ENCODE peak calls at places on chromosome 10, in five cellular contexts. I is cardiac fibroblast; K is CD4-positive, alpha-beta memory T cell; Q is neural progenitor cell; P is psoas muscle. D is an unnamed sample.

GRCh38 chr10:62818426-62819011 is 2.4 kb upstream of the EGR2 start:
- DNase-seq in Q (peak; percentile 83), I (peak; percentile 9), P (peak; percentile 56), K (peak; percentile 37), D (peak; percentile 51)

GRCh38 chr10:99685232-99686041 is 26.1 kb downstream of the ENTPD7 start:
- DNase-seq in Q (no peak), P (no peak), I (no peak), K (no peak), D (peak; percentile 17)

GRCh38 chr10:117555017-117555416 is 12.5 kb downstream of the EMX2 start:
- DNase-seq in P (no peak), I (no peak), Q (no peak), K (no peak), D (no peak)

GRCh38 chr10:123868058-123868995 is 23.3 kb downstream of the CPXM2 start:
- DNase-seq in P (no peak), Q (no peak), K (no peak), I (no peak), D (no peak)

GRCh38 chr10:62264702-62265436 is 3.8 kb downstream of the RTKN2 start:
- DNase-seq in P (no peak), Q (peak; percentile 73), K (peak; percentile 15), I (peak; percentile 95), D (no peak)

GRCh38 chr10:120980316-120980975 is 129.3 kb downstream of the WDR11 start:
- DNase-seq in Q (peak; percentile 17), P (no peak), K (no peak), I (no peak), D (no peak)

GRCh38 chr10:132832186-132832983 is 46.4 kb upstream of the NKX6-2 start:
- DNase-seq in I (no peak), Q (no peak), K (no peak), P (no peak), D (no peak)

GRCh38 chr10:108852211-108852610 is 1071.1 kb downstream of the XPNPEP1 start:
- DNase-seq in P (no peak), K (no peak), Q (no peak), I (no peak), D (peak; percentile 36)

GRCh38 chr10:43043773-43044394 is 33.0 kb upstream of the RET start:
- DNase-seq in P (no peak), Q (no peak), I (no peak), K (no peak), D (no peak)

GRCh38 chr10:82969405-82969804 is 1094.4 kb downstream of the NRG3 start:
- DNase-seq in Q (no peak), P (no peak), I (peak; percentile 53), K (no peak), D (no peak)

GRCh38 chr10:79018591-79019011 is 50.2 kb upstream of the ZMIZ1 start:
- DNase-seq in K (no peak), Q (no peak), P (peak; percentile 72), I (no peak), D (no peak)

GRCh38 chr10:23343591-23344225 is 889 bp downstream of the C10orf67 start:
- DNase-seq in K (peak; percentile 24), Q (peak; percentile 89), I (no peak), P (peak; percentile 71), D (no peak)

GRCh38 chr10:26242752-26243151 is 26.2 kb downstream of the GAD2 start:
- DNase-seq in P (no peak), I (no peak), K (no peak), Q (peak; percentile 92), D (no peak)

GRCh38 chr10:99466632-99467031 is 36.2 kb upstream of the GOT1 start:
- DNase-seq in K (no peak), I (peak; percentile 29), P (no peak), Q (no peak), D (no peak)

GRCh38 chr10:93152136-93152535 is 78.4 kb downstream of the CYP26A1 start:
- DNase-seq in K (no peak), I (peak; percentile 60), Q (no peak), P (no peak), D (no peak)

GRCh38 chr10:95172851-95173250 is 21.2 kb upstream of the ACSM6 start:
- DNase-seq in P (no peak), K (no peak), Q (no peak), I (no peak), D (no peak)

GRCh38 chr10:123011987-123012386 is 3.2 kb downstream of the ACADSB start:
- DNase-seq in I (no peak), Q (no peak), P (no peak), K (no peak), D (no peak)

GRCh38 chr10:71927159-71927558 is 37.0 kb upstream of the CHST3 start:
- DNase-seq in K (no peak), I (no peak), Q (no peak), P (no peak), D (no peak)

GRCh38 chr10:112972606-112973005 is 22.6 kb downstream of the TCF7L2 start:
- DNase-seq in Q (no peak), K (no peak), I (no peak), P (no peak), D (no peak)

GRCh38 chr10:124253006-124253405 is 159.6 kb upstream of the CHST15 start:
- DNase-seq in Q (no peak), K (no peak), I (no peak), P (no peak), D (no peak)

GRCh38 chr10:13189946-13190345 is 28.6 kb downstream of the MCM10 start:
- DNase-seq in I (no peak), K (no peak), Q (no peak), P (no peak), D (no peak)

GRCh38 chr10:100791254-100792058 is 46.1 kb downstream of the PAX2 start:
- DNase-seq in K (no peak), P (no peak), Q (no peak), I (no peak), D (no peak)

GRCh38 chr10:132774905-132775863 is 10.8 kb downstream of the NKX6-2 start:
- DNase-seq in Q (no peak), I (no peak), P (no peak), K (no peak), D (no peak)

GRCh38 chr10:121580276-121581116 is 17.7 kb downstream of the FGFR2 start:
- DNase-seq in Q (peak; percentile 51), P (no peak), I (no peak), K (no peak), D (no peak)

GRCh38 chr10:79209831-79210230 is 137.4 kb upstream of the PPIF start:
- DNase-seq in K (no peak), Q (no peak), P (no peak), I (no peak), D (no peak)

GRCh38 chr10:103086799-103087198 is 106.3 kb downstream of the NT5C2 start:
- DNase-seq in I (no peak), P (no peak), Q (no peak), K (no peak), D (no peak)

GRCh38 chr10:90484518-90484917 is 373.3 kb downstream of the HTR7 start:
- DNase-seq in P (no peak), K (no peak), I (peak; percentile 81), Q (peak; percentile 13), D (no peak)

GRCh38 chr10:102413053-102413705 is 5.4 kb downstream of the PSD start:
- DNase-seq in I (peak; percentile 73), Q (peak; percentile 88), K (peak; percentile 37), P (no peak), D (no peak)

GRCh38 chr10:121608669-121609190 is 10.5 kb upstream of the FGFR2 start:
- DNase-seq in P (no peak), I (no peak), K (peak; percentile 6), Q (peak; percentile 81), D (peak; percentile 54)

GRCh38 chr10:49139000-49139865 is 5.4 kb upstream of the FAM170B start:
- DNase-seq in K (no peak), I (peak; percentile 66), P (no peak), Q (no peak), D (no peak)

GRCh38 chr10:94183666-94184264 is 179.0 kb downstream of the NOC3L start:
- DNase-seq in K (no peak), I (peak; percentile 97), Q (no peak), P (no peak), D (no peak)

GRCh38 chr10:117936136-117936535 is 110.6 kb downstream of the RAB11FIP2 start:
- DNase-seq in P (peak; percentile 65), I (peak; percentile 35), Q (no peak), K (no peak), D (no peak)

GRCh38 chr10:50512743-50513416 is 110.9 kb downstream of the SGMS1 start:
- DNase-seq in I (no peak), K (peak; percentile 53), Q (no peak), P (no peak), D (peak; percentile 47)

GRCh38 chr10:50513956-50514355 is 109.8 kb downstream of the SGMS1 start:
- DNase-seq in I (no peak), P (no peak), K (no peak), Q (no peak), D (no peak)

GRCh38 chr10:50511512-50512213 is 112.1 kb downstream of the SGMS1 start:
- DNase-seq in P (no peak), I (no peak), K (no peak), Q (no peak), D (peak; percentile 59)

GRCh38 chr10:50510517-50511473 is 113.0 kb downstream of the SGMS1 start:
- DNase-seq in P (no peak), K (no peak), Q (no peak), I (no peak), D (no peak)

GRCh38 chr10:50512214-50512595 is 111.6 kb downstream of the SGMS1 start:
- DNase-seq in P (no peak), K (no peak), I (no peak), Q (no peak), D (no peak)
- H3K4me3 ChIP-seq in P (no peak overlapping the region), K (no peak overlapping the region), I (no peak overlapping the region), Q (no peak overlapping the region), D (no peak overlapping the region)

DNA sequence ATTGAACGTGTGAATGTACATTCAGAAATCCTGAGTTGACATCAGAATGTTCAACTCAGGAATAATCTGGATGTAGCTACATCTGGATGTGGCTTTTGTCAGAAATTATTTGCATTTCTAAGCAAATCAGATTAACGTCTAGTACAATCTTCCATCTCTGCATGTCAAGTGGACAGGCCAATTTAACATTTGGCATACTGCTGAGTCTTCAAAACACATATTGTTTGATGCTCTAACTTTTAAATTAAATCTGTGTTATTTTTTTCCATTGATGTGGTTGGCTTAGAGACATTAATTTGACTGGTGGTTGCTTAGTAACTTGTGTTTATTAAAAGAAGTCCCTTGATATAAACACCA is 3.4 kb downstream of the STAMBPL1 start:
- DNase-seq in Q (no peak), I (no peak), K (peak; percentile 38), P (no peak), D (no peak)
- H3K4me3 ChIP-seq in Q (no peak overlapping the region), I (no peak overlapping the region), K (no peak overlapping the region), P (no peak overlapping the region), D (peak overlapping the region; percentile 75)

GRCh38 chr10:28807760-28808613 is 130.7 kb downstream of the BAMBI start:
- DNase-seq in Q (no peak), I (peak; percentile 9), K (no peak), P (no peak), D (no peak)

GRCh38 chr10:28808693-28809092 is 131.4 kb downstream of the BAMBI start:
- DNase-seq in P (no peak), Q (no peak), K (no peak), I (no peak), D (no peak)

GRCh38 chr10:28811639-28812349 is 134.5 kb downstream of the BAMBI start:
- DNase-seq in K (no peak), I (no peak), P (no peak), Q (no peak), D (no peak)

GRCh38 chr10:28812384-28813372 is 135.4 kb downstream of the BAMBI start:
- DNase-seq in K (no peak), I (no peak), Q (no peak), P (no peak), D (no peak)

GRCh38 chr10:28810062-28810870 is 132.9 kb downstream of the BAMBI start:
- DNase-seq in Q (peak; percentile 13), K (no peak), P (no peak), I (peak; percentile 23), D (no peak)
- H3K4me3 ChIP-seq in Q (no peak overlapping the region), K (no peak overlapping the region), P (no peak overlapping the region), I (no peak overlapping the region), D (no peak overlapping the region)

GRCh38 chr10:18660816-18661431 is 1.7 kb downstream of the ARL5B start:
- DNase-seq in K (no peak), Q (no peak), P (no peak), I (no peak), D (no peak)
- H3K4me3 ChIP-seq in K (no peak overlapping the region), Q (peak overlapping the region; percentile 93), P (peak overlapping the region; percentile 80), I (peak overlapping the region; percentile 87), D (peak overlapping the region; percentile 86)